ENCODE peak calls at places on chromosomes 2 and 18, in four cellular contexts. C, N, X and Q are unnamed samples. For H3K4me1 and H3K27me3, the result is how much of the 10 kb centered on the place peaks cover.

GRCh38 chr2:119431976-119432881 is 575 bp downstream of the TMEM37 start:
- DNase-seq in C (peak), N (peak), X (peak), Q (peak)

GRCh38 chr2:53558867-53559266 is 208.7 kb upstream of the CHAC2 start:
- DNase-seq in C (no peak), N (no peak), X (no peak), Q (no peak)

GRCh38 chr2:131588152-131588873 is 60.6 kb downstream of the CCDC74A start:
- DNase-seq in C (no peak), N (no peak), X (no peak), Q (no peak)

GRCh38 chr2:48715042-48715899 is 40.3 kb downstream of the LHCGR start:
- DNase-seq in C (peak), N (peak), X (peak), Q (no peak)

GRCh38 chr2:134173338-134174016 is 80.4 kb upstream of the MGAT5 start:
- DNase-seq in C (no peak), N (no peak), X (no peak), Q (no peak)

GRCh38 chr2:150143087-150143536 is 344.4 kb downstream of the RND3 start:
- DNase-seq in C (no peak), N (no peak), X (peak), Q (no peak)

GRCh38 chr2:176129825-176130152 is 284 bp downstream of the HOXD8 start:
- DNase-seq in C (peak), N (no peak), X (no peak), Q (no peak)

GRCh38 chr2:199989822-199990221 is 34.4 kb downstream of the MAIP1 start:
- DNase-seq in C (no peak), N (no peak), X (no peak), Q (no peak)

GRCh38 chr2:19111297-19111696 is 247.1 kb downstream of the OSR1 start:
- DNase-seq in C (no peak), N (no peak), X (no peak), Q (no peak)

GRCh38 chr2:39730685-39731302 is 48.3 kb downstream of the THUMPD2 start:
- DNase-seq in C (no peak), N (no peak), X (peak), Q (no peak)

GRCh38 chr2:175432021-175432420 is 250.5 kb upstream of the ATP5MC3 start:
- DNase-seq in C (no peak), N (no peak), X (no peak), Q (no peak)

GRCh38 chr2:2775018-2775417 is 443.9 kb upstream of the MYT1L start:
- DNase-seq in C (no peak), N (peak), X (no peak), Q (no peak)

GRCh38 chr18:3250237-3251107 is 2.9 kb downstream of the MYL12A start:
- DNase-seq in C (no peak), N (no peak), X (peak), Q (no peak)

GRCh38 chr2:173159794-173160463 is 84.3 kb downstream of the MAP3K20 start:
- DNase-seq in C (peak), N (peak), X (peak), Q (peak)

GRCh38 chr2:217177687-217178086 is 317.8 kb upstream of the TNP1 start:
- DNase-seq in C (no peak), N (no peak), X (no peak), Q (no peak)

GRCh38 chr2:218927411-218927810 is 32.1 kb upstream of the CDK5R2 start:
- DNase-seq in C (no peak), N (no peak), X (no peak), Q (no peak)

GRCh38 chr2:150214626-150215025 is 272.8 kb downstream of the RND3 start:
- DNase-seq in C (no peak), N (no peak), X (peak), Q (no peak)

GRCh38 chr2:23803275-23803964 is 123.5 kb downstream of the ATAD2B start:
- DNase-seq in C (no peak), N (no peak), X (peak), Q (no peak)

GRCh38 chr2:129936334-129936934 is 43.0 kb upstream of the RAB6C start:
- DNase-seq in C (no peak), N (peak), X (no peak), Q (peak)

DNA sequence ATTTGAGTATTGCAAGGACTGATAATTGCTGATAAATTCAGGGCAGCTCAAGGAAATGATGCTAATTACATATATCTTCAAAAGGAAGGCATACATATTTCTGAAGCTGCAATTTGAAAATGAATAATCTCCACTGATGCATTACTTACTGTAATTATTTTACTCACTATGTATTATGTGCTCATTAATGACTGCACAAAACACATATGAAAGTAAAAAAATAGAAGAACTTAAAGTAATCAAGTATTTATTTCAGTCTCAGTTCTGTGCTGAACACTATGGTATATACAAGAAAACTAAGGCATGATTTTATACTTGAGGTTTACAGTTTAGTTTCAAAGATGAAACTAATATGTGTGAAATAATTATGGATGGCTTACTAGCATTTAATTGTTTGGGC is 9.3 kb downstream of the ACTR3 start:
- DNase-seq in C (no peak), N (no peak), X (no peak), Q (no peak)
- H3K4me1 ChIP-seq in C (half or more), N (half or more), X (half or more), Q (half or more)

DNA sequence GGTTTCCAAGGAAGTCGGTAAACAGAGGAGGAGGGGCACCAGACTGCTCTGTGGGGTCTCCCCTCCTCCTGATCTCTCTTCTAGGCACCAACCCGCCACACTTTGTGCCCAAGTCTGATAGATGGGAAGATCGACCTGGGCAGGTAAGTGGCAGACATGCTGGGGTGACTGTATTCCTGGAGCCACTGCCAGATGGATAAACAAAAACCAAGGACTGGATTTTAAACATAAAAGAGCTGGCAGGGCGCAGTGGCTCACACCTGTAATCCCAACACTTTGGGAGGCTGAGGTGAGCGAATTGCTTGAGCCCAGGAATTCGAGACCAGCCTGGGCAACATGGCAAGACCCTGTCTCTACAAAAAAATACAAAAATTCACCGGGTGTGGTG is 181.2 kb downstream of the ANAPC1 start:
- DNase-seq in C (no peak), N (no peak), X (no peak), Q (no peak)
- TF ChIP-seq POLR2A in C (no peak), N (no peak), X (no peak), Q (no peak)

GRCh38 chr2:167843203-167843602 is 404.2 kb downstream of the STK39 start:
- DNase-seq in C (no peak), N (no peak), X (no peak), Q (no peak)
- H3K27me3 ChIP-seq in C (under half), N (under half), X (under half), Q (under half)

DNA sequence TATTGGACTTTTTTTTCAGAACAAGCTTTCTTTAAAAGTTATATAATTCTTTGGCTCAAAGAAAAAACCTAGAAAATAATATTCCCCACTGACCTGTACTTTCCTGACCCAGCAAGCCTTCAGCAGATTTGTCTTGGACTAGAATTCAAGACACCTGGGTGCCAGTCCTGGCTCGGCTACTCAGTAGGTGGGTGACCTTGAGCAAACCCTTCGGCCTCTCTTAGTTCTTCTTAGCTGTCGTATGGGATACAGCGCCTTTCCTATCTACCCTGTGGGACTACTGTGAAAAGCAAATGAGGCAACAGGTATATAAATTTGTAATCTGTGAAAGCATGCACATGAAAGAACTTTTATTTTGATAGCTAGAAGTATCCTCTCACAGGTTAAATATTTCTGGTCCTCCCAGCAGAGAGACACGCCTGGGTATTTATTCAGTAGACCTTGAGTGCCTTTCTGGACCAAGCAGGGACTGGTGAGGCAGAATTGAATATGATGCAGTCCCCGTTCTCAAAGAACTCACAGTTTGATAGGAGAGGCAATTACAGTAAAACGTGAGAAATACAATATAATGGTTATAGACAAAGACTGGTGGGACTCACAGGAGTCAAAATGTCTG is 69.4 kb upstream of the EPAS1 start:
- DNase-seq in C (no peak), N (no peak), X (no peak), Q (no peak)
- H3K4me1 ChIP-seq in C (under half), N (under half), X (under half), Q (under half)

GRCh38 chr2:102072741-102073140 is 69.8 kb upstream of the IL1R1 start:
- DNase-seq in C (no peak), N (no peak), X (no peak), Q (no peak)

GRCh38 chr2:102066554-102066953 is 74.8 kb downstream of the IL1R2 start:
- DNase-seq in C (no peak), N (no peak), X (no peak), Q (no peak)

GRCh38 chr2:102073168-102073724 is 69.3 kb upstream of the IL1R1 start:
- DNase-seq in C (no peak), N (no peak), X (no peak), Q (no peak)

GRCh38 chr2:102069311-102069974 is 73.1 kb upstream of the IL1R1 start:
- DNase-seq in C (no peak), N (no peak), X (no peak), Q (no peak)

DNA sequence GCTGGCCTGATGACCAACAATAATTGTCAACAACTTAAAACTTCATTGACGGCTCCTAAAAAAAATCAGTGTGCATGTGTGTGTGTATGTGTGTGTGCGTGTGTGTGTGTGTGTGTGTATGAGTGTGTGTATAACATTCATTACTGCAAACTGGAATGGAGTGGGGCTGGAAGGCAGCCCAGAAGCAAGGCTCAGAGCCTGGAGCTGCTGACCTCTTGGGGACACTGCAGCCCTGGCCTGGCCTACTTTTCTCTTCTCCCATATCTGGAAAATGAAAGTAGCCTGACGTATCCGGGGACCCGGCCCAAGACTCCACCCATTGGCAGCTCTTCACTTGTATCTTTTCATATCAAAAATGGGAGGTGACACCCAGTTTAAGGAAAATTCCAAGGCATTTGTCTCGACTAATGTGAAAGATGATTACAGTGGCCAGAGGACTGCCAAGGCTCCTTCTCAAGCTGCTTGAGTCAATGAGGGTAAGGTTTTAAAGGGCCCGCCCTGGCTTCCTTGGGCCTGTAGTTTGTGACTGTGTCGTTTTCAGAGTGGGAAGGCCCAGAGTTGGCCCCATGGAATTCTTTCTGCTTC is 72.4 kb upstream of the IL1R1 start:
- DNase-seq in C (peak), N (peak), X (no peak), Q (peak)
- TF ChIP-seq POLR2A in C (no peak), N (peak), X (no peak), Q (peak)